ENCODE peak calls at places on chromosomes 11 and 22, in nine cellular contexts. One of them, this sample, is unnamed.

GRCh38 chr11:124843616-124843910 is 21.7 kb upstream of the ROBO3 start:
- DNase-seq in effector CD4-positive, alpha-beta T cell: no peak
- DNase-seq in adipocyte: no peak
- DNase-seq in GM23248: no peak
- DNase-seq in stromal cell of bone marrow: no peak
- DNase-seq in iPS-NIHi11: no peak
- DNase-seq in NCI-H1436: no peak
- DNase-seq in IMR-90: no peak
- DNase-seq in upper lobe of right lung: no peak
- DNase-seq in this sample: no peak

GRCh38 chr11:83836883-83837654 is 550.9 kb upstream of the CCDC90B start:
- DNase-seq in effector CD4-positive, alpha-beta T cell: no peak
- DNase-seq in adipocyte: peak; percentile 57
- DNase-seq in GM23248: peak; percentile 74
- DNase-seq in stromal cell of bone marrow: peak; percentile 28
- DNase-seq in iPS-NIHi11: peak; percentile 79
- DNase-seq in NCI-H1436: peak; percentile 64
- DNase-seq in IMR-90: peak; percentile 50
- DNase-seq in upper lobe of right lung: no peak
- DNase-seq in this sample: peak; percentile 65

GRCh38 chr11:19644316-19644715 is 68.3 kb upstream of the NAV2 start:
- DNase-seq in effector CD4-positive, alpha-beta T cell: no peak
- DNase-seq in adipocyte: no peak
- DNase-seq in GM23248: no peak
- DNase-seq in stromal cell of bone marrow: no peak
- DNase-seq in iPS-NIHi11: no peak
- DNase-seq in NCI-H1436: no peak
- DNase-seq in IMR-90: no peak
- DNase-seq in upper lobe of right lung: no peak
- DNase-seq in this sample: no peak

GRCh38 chr11:74306440-74307175 is 4.8 kb downstream of the P4HA3 start:
- DNase-seq in effector CD4-positive, alpha-beta T cell: no peak
- DNase-seq in adipocyte: no peak
- DNase-seq in GM23248: no peak
- DNase-seq in stromal cell of bone marrow: no peak
- DNase-seq in iPS-NIHi11: no peak
- DNase-seq in NCI-H1436: no peak
- DNase-seq in IMR-90: no peak
- DNase-seq in upper lobe of right lung: no peak
- DNase-seq in this sample: no peak

GRCh38 chr11:120180571-120181445 is 30.0 kb upstream of the OAF start:
- DNase-seq in effector CD4-positive, alpha-beta T cell: no peak
- DNase-seq in adipocyte: peak; percentile 59
- DNase-seq in GM23248: peak; percentile 98
- DNase-seq in stromal cell of bone marrow: peak; percentile 58
- DNase-seq in iPS-NIHi11: peak; percentile 53
- DNase-seq in NCI-H1436: no peak
- DNase-seq in IMR-90: peak; percentile 90
- DNase-seq in upper lobe of right lung: peak; percentile 31
- DNase-seq in this sample: peak; percentile 78

GRCh38 chr22:30828187-30829155 is 133.8 kb downstream of the OSBP2 start:
- DNase-seq in effector CD4-positive, alpha-beta T cell: no peak
- DNase-seq in adipocyte: no peak
- DNase-seq in GM23248: no peak
- DNase-seq in stromal cell of bone marrow: no peak
- DNase-seq in iPS-NIHi11: no peak
- DNase-seq in NCI-H1436: no peak
- DNase-seq in IMR-90: no peak
- DNase-seq in upper lobe of right lung: peak; percentile 54
- DNase-seq in this sample: no peak

GRCh38 chr11:8080674-8081590 is at the start of gene TUB:
- DNase-seq in effector CD4-positive, alpha-beta T cell: no peak
- DNase-seq in adipocyte: peak; percentile 71
- DNase-seq in GM23248: peak; percentile 70
- DNase-seq in stromal cell of bone marrow: no peak
- DNase-seq in iPS-NIHi11: peak; percentile 85
- DNase-seq in NCI-H1436: peak; percentile 66
- DNase-seq in IMR-90: no peak
- DNase-seq in upper lobe of right lung: no peak
- DNase-seq in this sample: peak; percentile 33

GRCh38 chr11:9625728-9626127 is 38.1 kb upstream of the SWAP70 start:
- DNase-seq in effector CD4-positive, alpha-beta T cell: no peak
- DNase-seq in adipocyte: no peak
- DNase-seq in GM23248: no peak
- DNase-seq in stromal cell of bone marrow: no peak
- DNase-seq in iPS-NIHi11: no peak
- DNase-seq in NCI-H1436: no peak
- DNase-seq in IMR-90: no peak
- DNase-seq in upper lobe of right lung: no peak
- DNase-seq in this sample: no peak

GRCh38 chr11:115421338-115422012 is 82.7 kb downstream of the CADM1 start:
- DNase-seq in effector CD4-positive, alpha-beta T cell: no peak
- DNase-seq in adipocyte: no peak
- DNase-seq in GM23248: no peak
- DNase-seq in stromal cell of bone marrow: no peak
- DNase-seq in iPS-NIHi11: no peak
- DNase-seq in NCI-H1436: no peak
- DNase-seq in IMR-90: no peak
- DNase-seq in upper lobe of right lung: no peak
- DNase-seq in this sample: no peak

GRCh38 chr22:31695423-31695822 is 33.4 kb upstream of the PISD start:
- DNase-seq in effector CD4-positive, alpha-beta T cell: no peak
- DNase-seq in adipocyte: no peak
- DNase-seq in GM23248: no peak
- DNase-seq in stromal cell of bone marrow: no peak
- DNase-seq in iPS-NIHi11: no peak
- DNase-seq in NCI-H1436: no peak
- DNase-seq in IMR-90: no peak
- DNase-seq in upper lobe of right lung: no peak
- DNase-seq in this sample: peak; percentile 42

GRCh38 chr11:106398396-106399074 is 321.1 kb downstream of the AASDHPPT start:
- DNase-seq in effector CD4-positive, alpha-beta T cell: no peak
- DNase-seq in adipocyte: peak; percentile 66
- DNase-seq in GM23248: peak; percentile 70
- DNase-seq in stromal cell of bone marrow: no peak
- DNase-seq in iPS-NIHi11: no peak
- DNase-seq in NCI-H1436: no peak
- DNase-seq in IMR-90: peak; percentile 57
- DNase-seq in upper lobe of right lung: no peak
- DNase-seq in this sample: peak; percentile 61

GRCh38 chr22:43783777-43784176 is 28.3 kb downstream of the EFCAB6 start:
- DNase-seq in effector CD4-positive, alpha-beta T cell: no peak
- DNase-seq in adipocyte: no peak
- DNase-seq in GM23248: peak; percentile 14
- DNase-seq in stromal cell of bone marrow: no peak
- DNase-seq in iPS-NIHi11: no peak
- DNase-seq in NCI-H1436: no peak
- DNase-seq in IMR-90: no peak
- DNase-seq in upper lobe of right lung: no peak
- DNase-seq in this sample: peak; percentile 10

GRCh38 chr22:36765131-36765942 is 10.6 kb downstream of the IFT27 start:
- DNase-seq in effector CD4-positive, alpha-beta T cell: no peak
- DNase-seq in adipocyte: no peak
- DNase-seq in GM23248: no peak
- DNase-seq in stromal cell of bone marrow: no peak
- DNase-seq in iPS-NIHi11: no peak
- DNase-seq in NCI-H1436: no peak
- DNase-seq in IMR-90: no peak
- DNase-seq in upper lobe of right lung: peak; percentile 39
- DNase-seq in this sample: no peak

GRCh38 chr11:31656051-31656450 is 146.5 kb downstream of the ELP4 start:
- DNase-seq in effector CD4-positive, alpha-beta T cell: no peak
- DNase-seq in adipocyte: peak; percentile 68
- DNase-seq in GM23248: peak; percentile 40
- DNase-seq in stromal cell of bone marrow: no peak
- DNase-seq in iPS-NIHi11: no peak
- DNase-seq in NCI-H1436: no peak
- DNase-seq in IMR-90: peak; percentile 9
- DNase-seq in upper lobe of right lung: no peak
- DNase-seq in this sample: peak; percentile 38

GRCh38 chr22:45626198-45626651 is 45.4 kb upstream of the ATXN10 start:
- DNase-seq in effector CD4-positive, alpha-beta T cell: no peak
- DNase-seq in adipocyte: no peak
- DNase-seq in GM23248: no peak
- DNase-seq in stromal cell of bone marrow: no peak
- DNase-seq in iPS-NIHi11: no peak
- DNase-seq in NCI-H1436: no peak
- DNase-seq in IMR-90: no peak
- DNase-seq in upper lobe of right lung: peak; percentile 67
- DNase-seq in this sample: no peak

GRCh38 chr11:73944085-73944484 is 6.7 kb upstream of the DNAJB13 start:
- DNase-seq in effector CD4-positive, alpha-beta T cell: no peak
- DNase-seq in adipocyte: no peak
- DNase-seq in GM23248: no peak
- DNase-seq in stromal cell of bone marrow: no peak
- DNase-seq in iPS-NIHi11: no peak
- DNase-seq in NCI-H1436: no peak
- DNase-seq in IMR-90: no peak
- DNase-seq in upper lobe of right lung: no peak
- DNase-seq in this sample: no peak

GRCh38 chr11:33891714-33892327 is at the start of gene LMO2:
- DNase-seq in effector CD4-positive, alpha-beta T cell: no peak
- DNase-seq in adipocyte: no peak
- DNase-seq in GM23248: no peak
- DNase-seq in stromal cell of bone marrow: no peak
- DNase-seq in iPS-NIHi11: no peak
- DNase-seq in NCI-H1436: peak; percentile 85
- DNase-seq in IMR-90: no peak
- DNase-seq in upper lobe of right lung: no peak
- DNase-seq in this sample: no peak

GRCh38 chr11:64572143-64572542 is 18.9 kb upstream of the SLC22A12 start:
- DNase-seq in effector CD4-positive, alpha-beta T cell: no peak
- DNase-seq in adipocyte: no peak
- DNase-seq in GM23248: no peak
- DNase-seq in stromal cell of bone marrow: no peak
- DNase-seq in iPS-NIHi11: no peak
- DNase-seq in NCI-H1436: no peak
- DNase-seq in IMR-90: no peak
- DNase-seq in upper lobe of right lung: peak; percentile 29
- DNase-seq in this sample: no peak

GRCh38 chr11:46917109-46918086 is 952 bp downstream of the LRP4 start:
- DNase-seq in effector CD4-positive, alpha-beta T cell: no peak
- DNase-seq in adipocyte: peak; percentile 24
- DNase-seq in GM23248: peak; percentile 24
- DNase-seq in stromal cell of bone marrow: no peak
- DNase-seq in iPS-NIHi11: no peak
- DNase-seq in NCI-H1436: no peak
- DNase-seq in IMR-90: no peak
- DNase-seq in upper lobe of right lung: no peak
- DNase-seq in this sample: peak; percentile 9

GRCh38 chr22:37183432-37184379 is 4.3 kb downstream of the C1QTNF6 start:
- DNase-seq in effector CD4-positive, alpha-beta T cell: no peak
- DNase-seq in adipocyte: no peak
- DNase-seq in GM23248: no peak
- DNase-seq in stromal cell of bone marrow: no peak
- DNase-seq in iPS-NIHi11: no peak
- DNase-seq in NCI-H1436: no peak
- DNase-seq in IMR-90: no peak
- DNase-seq in upper lobe of right lung: peak; percentile 57
- DNase-seq in this sample: no peak

GRCh38 chr11:105297463-105297862 is 157.9 kb upstream of the CARD18 start:
- DNase-seq in effector CD4-positive, alpha-beta T cell: no peak
- DNase-seq in adipocyte: peak; percentile 13
- DNase-seq in GM23248: peak; percentile 63
- DNase-seq in stromal cell of bone marrow: peak; percentile 8
- DNase-seq in iPS-NIHi11: no peak
- DNase-seq in NCI-H1436: no peak
- DNase-seq in IMR-90: peak; percentile 73
- DNase-seq in upper lobe of right lung: no peak
- DNase-seq in this sample: peak; percentile 84

GRCh38 chr11:105148241-105148640 is 8.7 kb upstream of the CARD18 start:
- DNase-seq in effector CD4-positive, alpha-beta T cell: no peak
- DNase-seq in adipocyte: no peak
- DNase-seq in GM23248: peak; percentile 52
- DNase-seq in stromal cell of bone marrow: no peak
- DNase-seq in iPS-NIHi11: no peak
- DNase-seq in NCI-H1436: no peak
- DNase-seq in IMR-90: peak; percentile 49
- DNase-seq in upper lobe of right lung: no peak
- DNase-seq in this sample: peak; percentile 51

GRCh38 chr11:1197886-1198765 is 24.7 kb upstream of the MUC5B start:
- DNase-seq in effector CD4-positive, alpha-beta T cell: no peak
- DNase-seq in adipocyte: no peak
- DNase-seq in GM23248: no peak
- DNase-seq in stromal cell of bone marrow: no peak
- DNase-seq in iPS-NIHi11: peak; percentile 73
- DNase-seq in NCI-H1436: no peak
- DNase-seq in IMR-90: no peak
- DNase-seq in upper lobe of right lung: peak; percentile 61
- DNase-seq in this sample: no peak

GRCh38 chr11:75450826-75451783 is 18.1 kb upstream of the KLHL35 start:
- DNase-seq in effector CD4-positive, alpha-beta T cell: peak; percentile 10
- DNase-seq in adipocyte: peak; percentile 20
- DNase-seq in GM23248: no peak
- DNase-seq in stromal cell of bone marrow: no peak
- DNase-seq in iPS-NIHi11: peak; percentile 86
- DNase-seq in NCI-H1436: no peak
- DNase-seq in IMR-90: no peak
- DNase-seq in upper lobe of right lung: no peak
- DNase-seq in this sample: no peak

GRCh38 chr11:114060402-114061052 is 1.0 kb downstream of the ZBTB16 start:
- DNase-seq in effector CD4-positive, alpha-beta T cell: no peak
- DNase-seq in adipocyte: peak; percentile 55
- DNase-seq in GM23248: peak; percentile 57
- DNase-seq in stromal cell of bone marrow: no peak
- DNase-seq in iPS-NIHi11: peak; percentile 41
- DNase-seq in NCI-H1436: no peak
- DNase-seq in IMR-90: no peak
- DNase-seq in upper lobe of right lung: peak; percentile 76
- DNase-seq in this sample: no peak